ENCODE peak calls at places on chromosome 11, in seven cellular contexts. J, E, P, F, K, D and M are unnamed samples.
A peak's percentile ranks its signal among the peaks of the same experiment; 100 is the strongest.

GRCh38 chr11:59918987-59919589 is 19.1 kb upstream of the OOSP1 start:
- DNase-seq in J (peak; percentile 68), E (peak; percentile 72), P (peak; percentile 33), F (no peak), K (no peak), D (no peak), M (peak; percentile 21)

GRCh38 chr11:68983816-68984215 is 3.0 kb upstream of the MRGPRD start:
- DNase-seq in J (no peak), E (no peak), P (no peak), F (no peak), K (no peak), D (no peak), M (no peak)

GRCh38 chr11:72015511-72016061 is 16.9 kb downstream of the IL18BP start:
- DNase-seq in J (no peak), E (no peak), P (peak; percentile 49), F (no peak), K (no peak), D (no peak), M (no peak)

GRCh38 chr11:72844356-72844755 is 30.1 kb downstream of the ATG16L2 start:
- DNase-seq in J (no peak), E (no peak), P (no peak), F (no peak), K (no peak), D (no peak), M (no peak)

GRCh38 chr11:114079406-114080072 is 20.0 kb downstream of the ZBTB16 start:
- DNase-seq in J (no peak), E (no peak), P (no peak), F (no peak), K (no peak), D (no peak), M (peak; percentile 49)

GRCh38 chr11:78698612-78699011 is 123.9 kb upstream of the NARS2 start:
- DNase-seq in J (peak; percentile 62), E (no peak), P (no peak), F (no peak), K (no peak), D (no peak), M (no peak)

GRCh38 chr11:124834526-124835190 is 30.6 kb upstream of the ROBO3 start:
- DNase-seq in J (no peak), E (no peak), P (no peak), F (no peak), K (no peak), D (no peak), M (no peak)

GRCh38 chr11:116709970-116710369 is 62.8 kb downstream of the BUD13 start:
- DNase-seq in J (no peak), E (no peak), P (no peak), F (no peak), K (no peak), D (no peak), M (no peak)

GRCh38 chr11:38274031-38274430 is 1676.0 kb upstream of the RAG2 start:
- DNase-seq in J (peak; percentile 18), E (no peak), P (no peak), F (no peak), K (no peak), D (no peak), M (no peak)

GRCh38 chr11:94129505-94130335 is 1.1 kb downstream of the PANX1 start:
- DNase-seq in J (no peak), E (peak; percentile 28), P (peak; percentile 69), F (no peak), K (peak; percentile 91), D (no peak), M (no peak)

GRCh38 chr11:114152162-114152561 is 92.7 kb downstream of the ZBTB16 start:
- DNase-seq in J (no peak), E (no peak), P (no peak), F (no peak), K (no peak), D (no peak), M (no peak)

GRCh38 chr11:21472256-21472655 is 720.6 kb upstream of the ANO5 start:
- DNase-seq in J (peak; percentile 19), E (no peak), P (no peak), F (no peak), K (no peak), D (no peak), M (no peak)

GRCh38 chr11:17604913-17605230 is 57.8 kb downstream of the OTOG start:
- DNase-seq in J (no peak), E (no peak), P (no peak), F (no peak), K (no peak), D (no peak), M (no peak)

GRCh38 chr11:13229136-13229535 is 48.5 kb upstream of the BMAL1 start:
- DNase-seq in J (no peak), E (no peak), P (no peak), F (no peak), K (no peak), D (no peak), M (no peak)

GRCh38 chr11:66951927-66952337 is 6.3 kb downstream of the PC start:
- DNase-seq in J (no peak), E (peak; percentile 18), P (no peak), F (no peak), K (no peak), D (no peak), M (peak; percentile 64)

GRCh38 chr11:218815-219593 is 11.5 kb downstream of the RIC8A start:
- DNase-seq in J (no peak), E (no peak), P (no peak), F (no peak), K (no peak), D (no peak), M (no peak)

GRCh38 chr11:16982256-16982671 is 31.9 kb downstream of the PLEKHA7 start:
- DNase-seq in J (no peak), E (no peak), P (no peak), F (no peak), K (no peak), D (no peak), M (no peak)

GRCh38 chr11:102495161-102496042 is 35.1 kb downstream of the MMP7 start:
- DNase-seq in J (peak; percentile 70), E (peak; percentile 77), P (peak; percentile 80), F (no peak), K (no peak), D (no peak), M (peak; percentile 68)

GRCh38 chr11:123072279-123072678 is 10.3 kb upstream of the HSPA8 start:
- DNase-seq in J (no peak), E (no peak), P (no peak), F (no peak), K (no peak), D (no peak), M (peak; percentile 87)

GRCh38 chr11:13721760-13722159 is 53.3 kb downstream of the FAR1 start:
- DNase-seq in J (peak; percentile 31), E (no peak), P (no peak), F (no peak), K (no peak), D (no peak), M (no peak)

GRCh38 chr11:66549696-66550095 is 3.0 kb downstream of the ACTN3 start:
- DNase-seq in J (no peak), E (no peak), P (no peak), F (no peak), K (no peak), D (no peak), M (no peak)

GRCh38 chr11:48055292-48056132 is 75.2 kb downstream of the PTPRJ start:
- DNase-seq in J (peak; percentile 65), E (no peak), P (no peak), F (no peak), K (no peak), D (no peak), M (no peak)

GRCh38 chr11:123822591-123822990 is 16.4 kb upstream of the OR6M1 start:
- DNase-seq in J (peak; percentile 12), E (no peak), P (no peak), F (no peak), K (no peak), D (no peak), M (no peak)

GRCh38 chr11:110715541-110715940 is 3.3 kb upstream of the ARHGAP20 start:
- DNase-seq in J (no peak), E (no peak), P (no peak), F (no peak), K (no peak), D (no peak), M (no peak)

GRCh38 chr11:99781074-99781473 is 760.3 kb downstream of the CNTN5 start:
- DNase-seq in J (no peak), E (no peak), P (no peak), F (no peak), K (no peak), D (no peak), M (no peak)

GRCh38 chr11:120432056-120433018 is 79.2 kb upstream of the GRIK4 start:
- DNase-seq in J (peak; percentile 97), E (peak; percentile 97), P (no peak), F (no peak), K (no peak), D (peak; percentile 88), M (peak; percentile 55)

GRCh38 chr11:118277312-118277711 is 13.2 kb upstream of the MPZL2 start:
- DNase-seq in J (peak; percentile 90), E (peak; percentile 83), P (no peak), F (no peak), K (no peak), D (peak; percentile 62), M (no peak)

GRCh38 chr11:77062924-77063323 is 3.8 kb upstream of the CAPN5 start:
- DNase-seq in J (no peak), E (no peak), P (no peak), F (no peak), K (no peak), D (no peak), M (no peak)

GRCh38 chr11:118148240-118148639 is 4.4 kb downstream of the SCN4B start:
- DNase-seq in J (no peak), E (no peak), P (no peak), F (no peak), K (no peak), D (no peak), M (no peak)

DNA sequence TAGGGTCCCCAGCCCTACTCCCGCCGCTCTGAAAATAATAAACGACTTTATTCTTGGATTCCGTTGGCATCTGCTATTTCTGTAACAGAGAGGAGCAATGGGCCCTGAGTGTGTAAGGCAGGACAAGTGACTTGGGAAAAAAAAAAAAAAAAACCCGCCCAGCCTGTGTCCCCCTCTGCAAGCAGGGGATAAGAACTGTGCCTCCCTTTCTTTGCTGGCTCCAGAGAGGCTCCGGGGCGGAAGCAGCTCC is 464 bp upstream of the DNAJC4 start:
- DNase-seq in J (no peak), E (no peak), P (no peak), F (no peak), K (no peak), D (no peak), M (no peak)
- H3K4me1 ChIP-seq in J (peaks cover 43% of the 10 kb centered on the region), E (peaks cover 19% of the 10 kb centered on the region), P (peaks cover 20% of the 10 kb centered on the region), F (peaks cover 50% of the 10 kb centered on the region), K (peaks cover 59% of the 10 kb centered on the region), D (peaks cover 48% of the 10 kb centered on the region), M (peaks cover 19% of the 10 kb centered on the region)

GRCh38 chr11:83881428-83881827 is 595.3 kb upstream of the CCDC90B start:
- DNase-seq in J (no peak), E (no peak), P (no peak), F (no peak), K (no peak), D (no peak), M (no peak)
- TF ChIP-seq CTCF in J (no peak), E (no peak), P (peak; percentile 16), F (no peak), K (no peak), D (no peak), M (no peak)

GRCh38 chr11:35765211-35765610 is 102.6 kb downstream of the TRIM44 start:
- DNase-seq in J (no peak), E (no peak), P (no peak), F (no peak), K (no peak), D (no peak), M (no peak)
- H3K36me3 ChIP-seq in J (no peaks in the 10 kb centered on the region), E (no peaks in the 10 kb centered on the region), P (no peaks in the 10 kb centered on the region), F (no peaks in the 10 kb centered on the region), K (no peaks in the 10 kb centered on the region), D (no peaks in the 10 kb centered on the region), M (no peaks in the 10 kb centered on the region)

GRCh38 chr11:75337195-75337654 is 14.2 kb downstream of the ARRB1 start:
- DNase-seq in J (peak; percentile 48), E (peak; percentile 66), P (no peak), F (no peak), K (no peak), D (no peak), M (no peak)
- H3K4me1 ChIP-seq in J (peaks cover 27% of the 10 kb centered on the region), E (peaks cover 67% of the 10 kb centered on the region), P (peaks cover 21% of the 10 kb centered on the region), F (peaks cover 89% of the 10 kb centered on the region), K (peaks cover 95% of the 10 kb centered on the region), D (peaks cover 40% of the 10 kb centered on the region), M (peaks cover 67% of the 10 kb centered on the region)